ENCODE peak calls at places on chromosome 11, in seven cellular contexts. K, U, H, Z, P, G and F are unnamed samples. For H3K9me3, the result is how much of the 10 kb centered on the place peaks cover.

GRCh38 chr11:3201677-3202181 is 16.9 kb downstream of the MRGPRG start:
- DNase-seq in K (no peak), U (no peak), H (no peak), Z (no peak), P (no peak), G (no peak), F (no peak)

GRCh38 chr11:69048056-69048717 is 545 bp upstream of the TPCN2 start:
- DNase-seq in K (no peak), U (no peak), H (no peak), Z (no peak), P (no peak), G (no peak), F (no peak)

GRCh38 chr11:73578786-73579185 is 19.1 kb downstream of the FAM168A start:
- DNase-seq in K (no peak), U (no peak), H (no peak), Z (no peak), P (no peak), G (no peak), F (no peak)

GRCh38 chr11:128171496-128171895 is 415.9 kb downstream of the ETS1 start:
- DNase-seq in K (no peak), U (no peak), H (no peak), Z (no peak), P (peak), G (no peak), F (no peak)

GRCh38 chr11:59062602-59063529 is 23.2 kb upstream of the GLYATL1B start:
- DNase-seq in K (no peak), U (no peak), H (no peak), Z (no peak), P (no peak), G (peak), F (no peak)

GRCh38 chr11:74522776-74523175 is 29.3 kb upstream of the LIPT2 start:
- DNase-seq in K (no peak), U (no peak), H (no peak), Z (no peak), P (no peak), G (no peak), F (no peak)

GRCh38 chr11:59173080-59173963 is 1.4 kb downstream of the DTX4 start:
- DNase-seq in K (peak), U (no peak), H (no peak), Z (peak), P (peak), G (peak), F (peak)

GRCh38 chr11:82765466-82766034 is 31.9 kb upstream of the FAM181B start:
- DNase-seq in K (no peak), U (no peak), H (no peak), Z (no peak), P (no peak), G (no peak), F (no peak)

GRCh38 chr11:37072538-37072937 is 474.5 kb upstream of the RAG2 start:
- DNase-seq in K (no peak), U (no peak), H (no peak), Z (no peak), P (no peak), G (no peak), F (no peak)

GRCh38 chr11:1682225-1682901 is 14.6 kb upstream of the KRTAP5-6 start:
- DNase-seq in K (no peak), U (no peak), H (no peak), Z (no peak), P (no peak), G (peak), F (no peak)

GRCh38 chr11:1674879-1675235 is 22.1 kb upstream of the KRTAP5-6 start:
- DNase-seq in K (no peak), U (no peak), H (no peak), Z (no peak), P (no peak), G (peak), F (no peak)

GRCh38 chr11:1675536-1676253 is 21.3 kb upstream of the KRTAP5-6 start:
- DNase-seq in K (no peak), U (no peak), H (no peak), Z (no peak), P (no peak), G (no peak), F (no peak)

GRCh38 chr11:1676254-1676740 is 20.7 kb upstream of the KRTAP5-6 start:
- DNase-seq in K (no peak), U (no peak), H (no peak), Z (no peak), P (no peak), G (peak), F (no peak)

DNA sequence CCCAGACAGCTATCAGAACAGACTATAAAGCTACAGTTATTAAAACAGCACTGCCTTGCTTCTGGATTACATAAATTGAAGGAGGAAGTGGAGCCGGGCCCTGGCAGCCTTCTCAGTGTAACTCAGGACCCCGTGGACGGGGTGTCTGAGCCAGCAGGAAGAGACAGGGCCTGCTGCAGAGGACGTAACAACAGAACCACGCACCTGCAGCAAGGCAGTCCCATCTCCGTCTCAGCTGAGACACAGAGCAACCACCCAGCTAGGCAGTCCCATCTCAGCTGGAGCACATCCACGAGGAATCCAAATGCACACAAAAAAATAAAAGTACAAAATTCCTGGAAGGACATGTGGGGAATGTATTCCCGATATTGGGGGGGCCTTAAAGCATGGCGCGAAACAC is 17.1 kb upstream of the KRTAP5-6 start:
- DNase-seq in K (no peak), U (no peak), H (no peak), Z (no peak), P (no peak), G (peak), F (no peak)
- H3K9me3 ChIP-seq in K (under half), U (under half), H (under half), Z (under half), P (under half), G (under half), F (under half)

DNA sequence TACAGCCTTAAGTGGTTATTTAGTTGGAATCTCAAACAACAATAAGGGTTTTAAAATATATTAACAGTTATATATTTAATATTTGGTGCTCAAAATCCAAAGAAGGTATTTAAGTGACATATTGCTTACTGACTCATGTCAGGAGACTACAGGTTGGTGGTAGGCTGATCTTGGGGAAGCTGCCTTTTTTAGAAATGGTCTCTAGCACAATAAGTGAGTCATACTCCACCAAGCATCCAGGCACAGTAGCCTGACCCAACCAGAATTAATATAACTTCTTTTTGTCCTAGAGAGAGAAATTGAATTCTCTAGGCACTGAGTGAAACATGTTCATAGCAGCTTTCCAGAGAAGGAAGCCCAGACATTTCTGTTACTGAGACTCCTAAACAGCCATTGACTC is 868.5 kb upstream of the TENM4 start:
- DNase-seq in K (no peak), U (no peak), H (no peak), Z (no peak), P (no peak), G (no peak), F (no peak)
- H3K4me3 ChIP-seq in K (no peak), U (no peak), H (no peak), Z (no peak), P (no peak), G (no peak), F (no peak)

DNA sequence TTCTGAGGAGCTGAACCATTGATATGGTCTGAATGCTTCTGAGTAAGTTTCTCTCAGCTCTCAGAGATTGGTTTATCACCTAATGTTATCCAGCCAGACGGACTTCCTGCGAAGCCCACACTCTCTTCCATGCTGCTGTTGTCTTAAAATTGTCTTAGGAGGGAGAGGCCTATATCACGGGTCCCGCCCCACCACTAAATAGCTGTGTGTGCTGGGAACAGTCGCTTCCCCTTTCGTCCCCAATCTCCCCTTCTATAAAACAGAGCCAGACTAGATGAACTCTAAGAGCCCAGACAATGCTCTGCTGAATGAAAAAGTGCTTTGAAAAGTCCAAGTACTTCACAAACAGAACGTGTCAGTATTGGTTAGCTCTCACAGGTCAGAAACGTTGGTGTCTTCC is 81.4 kb upstream of the AKIP1 start:
- DNase-seq in K (no peak), U (peak), H (no peak), Z (no peak), P (no peak), G (no peak), F (no peak)
- H3K27ac ChIP-seq in K (no peak), U (peak), H (no peak), Z (no peak), P (no peak), G (no peak), F (no peak)

GRCh38 chr11:71502871-71503435 is 24.1 kb upstream of the KRTAP5-7 start:
- DNase-seq in K (no peak), U (no peak), H (no peak), Z (no peak), P (no peak), G (no peak), F (no peak)

GRCh38 chr11:71504526-71504925 is 22.5 kb upstream of the KRTAP5-7 start:
- DNase-seq in K (no peak), U (no peak), H (no peak), Z (no peak), P (no peak), G (no peak), F (no peak)

GRCh38 chr11:71505001-71505400 is 22.1 kb upstream of the KRTAP5-7 start:
- DNase-seq in K (no peak), U (no peak), H (no peak), Z (no peak), P (no peak), G (no peak), F (no peak)

GRCh38 chr11:71505781-71506180 is 21.3 kb upstream of the KRTAP5-7 start:
- DNase-seq in K (no peak), U (no peak), H (no peak), Z (no peak), P (no peak), G (no peak), F (no peak)

GRCh38 chr11:71507102-71507501 is 20.0 kb upstream of the KRTAP5-7 start:
- DNase-seq in K (no peak), U (no peak), H (no peak), Z (no peak), P (no peak), G (no peak), F (no peak)
- H3K9me3 ChIP-seq in K (under half), U (under half), H (under half), Z (under half), P (under half), G (under half), F (under half)

GRCh38 chr11:64292458-64293254 is 1.6 kb downstream of the KCNK4 start:
- DNase-seq in K (no peak), U (no peak), H (no peak), Z (no peak), P (no peak), G (no peak), F (no peak)
- H3K4me3 ChIP-seq in K (peak), U (no peak), H (peak), Z (no peak), P (peak), G (peak), F (peak)

GRCh38 chr11:79363861-79364378 is 76.9 kb downstream of the TENM4 start:
- DNase-seq in K (no peak), U (no peak), H (no peak), Z (no peak), P (no peak), G (no peak), F (no peak)
- H3K27ac ChIP-seq in K (no peak), U (no peak), H (no peak), Z (no peak), P (no peak), G (no peak), F (no peak)

GRCh38 chr11:86383314-86383713 is 8.6 kb downstream of the CCDC81 start:
- DNase-seq in K (no peak), U (no peak), H (no peak), Z (no peak), P (no peak), G (no peak), F (no peak)
- H3K9me3 ChIP-seq in K (under half), U (under half), H (under half), Z (under half), P (under half), G (under half), F (under half)

DNA sequence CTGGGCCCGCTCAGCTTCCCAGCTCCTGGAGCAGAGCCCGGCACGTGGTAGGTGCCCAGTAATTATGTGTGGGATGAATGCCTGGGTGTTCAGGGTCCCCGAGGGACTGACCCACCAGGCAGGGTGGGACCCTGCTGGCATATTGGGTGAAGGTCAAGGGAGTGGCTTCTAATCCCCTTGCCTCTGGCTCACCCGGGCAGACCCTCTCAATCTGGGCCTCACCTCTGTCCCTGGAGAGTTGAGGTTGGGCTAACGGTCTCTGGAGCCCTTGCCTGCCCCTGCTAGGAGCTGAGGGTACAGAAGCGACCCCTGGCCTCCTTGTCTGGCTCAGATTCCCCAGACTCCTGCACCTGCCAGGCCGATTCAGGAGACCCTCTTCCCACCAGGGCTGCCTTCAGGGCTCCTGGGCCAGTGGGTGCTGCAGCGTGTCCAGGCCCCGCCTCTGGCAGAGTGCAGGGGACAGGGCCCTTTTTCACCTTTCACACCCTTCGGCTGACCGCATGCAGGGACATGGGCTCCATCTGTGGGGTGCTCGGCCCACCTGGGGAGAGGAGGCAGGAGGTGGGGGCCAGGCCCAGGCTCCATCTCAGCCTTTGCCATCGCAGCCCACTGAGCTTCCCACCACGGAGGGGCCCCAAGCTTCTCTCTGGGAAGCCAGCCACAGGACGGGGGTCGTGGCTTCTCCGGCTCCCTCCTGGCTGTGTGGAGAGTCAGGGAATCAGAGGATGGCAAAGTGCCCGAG is 3.8 kb upstream of the CTSD start:
- DNase-seq in K (no peak), U (peak), H (no peak), Z (peak), P (no peak), G (no peak), F (peak)
- H3K4me3 ChIP-seq in K (no peak), U (no peak), H (no peak), Z (no peak), P (no peak), G (no peak), F (no peak)

GRCh38 chr11:102171101-102171500 is 60.9 kb downstream of the YAP1 start:
- DNase-seq in K (no peak), U (no peak), H (no peak), Z (no peak), P (peak), G (no peak), F (no peak)
- H3K27ac ChIP-seq in K (no peak), U (peak), H (no peak), Z (no peak), P (peak), G (peak), F (peak)

GRCh38 chr11:50267851-50268250 is 235.2 kb downstream of the OR4C45 start:
- DNase-seq in K (no peak), U (no peak), H (no peak), Z (no peak), P (no peak), G (no peak), F (peak)
- H3K9me3 ChIP-seq in K (under half), U (under half), H (under half), Z (under half), P (under half), G (under half), F (under half)